ENCODE peak calls at places on chromosomes 3 and 15, in eight cellular contexts. X is cardiac muscle cell, G is left ventricle myocardium inferior, B is endodermal cell, I is Panc1, K is HepG2, W is adrenal gland, T is fibroblast of lung. R is an unnamed sample.

GRCh38 chr3:69058180-69058946 is 6.2 kb upstream of the TMF1 start:
- DNase-seq in K (no peak), B (no peak), X (no peak), I (no peak), G (no peak), T (no peak), W (no peak), R (no peak)

GRCh38 chr3:143298886-143299535 is 179.4 kb downstream of the CHST2 start:
- DNase-seq in G (no peak), I (no peak), K (no peak), W (no peak), T (no peak), B (no peak), X (no peak), R (no peak)

GRCh38 chr15:85006655-85007054 is 25.0 kb downstream of the PDE8A start:
- DNase-seq in B (no peak), T (no peak), W (no peak), X (no peak), I (no peak), K (no peak), G (no peak), R (no peak)

GRCh38 chr3:12444582-12445468 is 39.5 kb upstream of the TSEN2 start:
- DNase-seq in G (no peak), K (peak; percentile 78), I (peak; percentile 12), X (peak; percentile 67), W (no peak), T (no peak), B (peak; percentile 81), R (peak; percentile 92)

GRCh38 chr15:43516185-43516584 is 1.2 kb upstream of the MAP1A start:
- DNase-seq in K (no peak), B (no peak), X (peak; percentile 16), W (peak; percentile 75), G (peak; percentile 57), I (no peak), T (peak; percentile 66), R (no peak)

GRCh38 chr3:152295344-152295743 is 26.6 kb downstream of the MBNL1 start:
- DNase-seq in X (no peak), I (no peak), W (no peak), B (no peak), T (no peak), K (no peak), G (no peak), R (no peak)

GRCh38 chr3:127574880-127575878 is 15.4 kb downstream of the TPRA1 start:
- DNase-seq in B (peak; percentile 94), G (peak; percentile 79), X (peak; percentile 93), T (peak; percentile 91), W (peak; percentile 80), K (peak; percentile 46), I (peak; percentile 82), R (peak; percentile 74)

GRCh38 chr3:99325407-99325806 is 313.0 kb upstream of the COL8A1 start:
- DNase-seq in T (no peak), X (peak; percentile 71), B (no peak), W (no peak), I (no peak), G (no peak), K (no peak), R (no peak)

GRCh38 chr3:143168518-143169192 is 49.1 kb downstream of the CHST2 start:
- DNase-seq in K (no peak), X (peak; percentile 30), B (no peak), W (no peak), T (no peak), I (no peak), G (no peak), R (no peak)

GRCh38 chr3:13028010-13028821 is 45.0 kb downstream of the IQSEC1 start:
- DNase-seq in G (no peak), X (no peak), B (no peak), K (no peak), I (no peak), W (no peak), T (no peak), R (no peak)

DNA sequence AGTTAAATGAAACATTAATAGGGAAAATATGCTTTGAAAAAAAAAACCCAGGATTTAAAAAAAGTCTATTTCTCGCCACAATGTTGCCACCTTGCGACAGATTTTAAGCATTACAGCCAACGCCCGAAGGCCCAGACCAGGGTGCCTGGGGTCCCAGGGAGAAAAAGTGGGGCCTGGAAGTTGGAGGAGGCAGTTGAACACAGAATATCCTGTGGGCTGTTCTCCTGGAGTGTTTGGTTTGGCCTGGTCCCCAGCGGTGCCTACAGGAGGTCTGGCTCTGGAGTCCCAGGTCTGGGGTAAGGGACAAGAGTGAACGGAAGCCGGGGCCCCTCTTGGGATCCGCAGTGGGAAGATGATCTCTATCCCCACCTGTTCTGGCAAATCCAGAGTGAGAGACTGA is 3.4 kb downstream of the RNU6-1 start:
- DNase-seq in G (peak; percentile 40), I (no peak), K (no peak), W (no peak), X (peak; percentile 60), B (peak; percentile 81), T (peak; percentile 60), R (no peak)
- H3K4me1 ChIP-seq in G (peaks cover 71% of the 10 kb centered on the region), I (peaks cover 42% of the 10 kb centered on the region), K (peaks cover 58% of the 10 kb centered on the region), W (peaks cover 11% of the 10 kb centered on the region), X (peaks cover 29% of the 10 kb centered on the region), B (no peaks in the 10 kb centered on the region), T (peaks cover 10% of the 10 kb centered on the region), R (peaks cover 10% of the 10 kb centered on the region)

GRCh38 chr3:36992806-36993325 is at the start of gene EPM2AIP1:
- DNase-seq in G (no peak), T (no peak), B (peak; percentile 100), I (no peak), X (no peak), K (no peak), W (no peak), R (peak; percentile 100)
- TF ChIP-seq CTCF in G (peak; percentile 52), T (peak; percentile 24), B (peak; percentile 55), I (no peak), X (no peak), K (peak; percentile 65), W (peak; percentile 24), R (no peak)

DNA sequence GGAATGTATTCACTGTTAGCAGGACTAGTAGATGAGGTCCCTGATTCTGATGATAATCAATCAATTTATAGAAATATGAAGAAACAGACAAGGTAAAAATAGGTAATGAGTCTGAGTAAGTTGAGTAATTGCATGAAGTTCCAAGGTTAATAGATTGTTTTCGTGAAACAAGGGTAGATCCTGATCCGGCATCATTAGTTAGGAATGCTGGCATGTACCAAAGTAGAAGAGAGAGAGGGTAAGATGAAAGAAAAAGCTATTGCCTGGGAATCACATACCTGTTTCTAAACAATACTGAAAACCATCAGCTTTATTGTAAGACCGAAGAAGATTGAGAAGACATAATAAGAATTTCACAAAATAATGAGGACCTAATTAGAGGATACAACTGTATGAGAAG is 118.1 kb upstream of the ARPP21 start:
- DNase-seq in G (no peak), T (no peak), K (no peak), X (no peak), B (no peak), W (no peak), I (no peak), R (no peak)
- H3K4me1 ChIP-seq in G (no peaks in the 10 kb centered on the region), T (no peaks in the 10 kb centered on the region), K (peaks cover 11% of the 10 kb centered on the region), X (peaks cover 8% of the 10 kb centered on the region), B (peaks cover 7% of the 10 kb centered on the region), W (no peaks in the 10 kb centered on the region), I (no peaks in the 10 kb centered on the region), R (no peaks in the 10 kb centered on the region)

DNA sequence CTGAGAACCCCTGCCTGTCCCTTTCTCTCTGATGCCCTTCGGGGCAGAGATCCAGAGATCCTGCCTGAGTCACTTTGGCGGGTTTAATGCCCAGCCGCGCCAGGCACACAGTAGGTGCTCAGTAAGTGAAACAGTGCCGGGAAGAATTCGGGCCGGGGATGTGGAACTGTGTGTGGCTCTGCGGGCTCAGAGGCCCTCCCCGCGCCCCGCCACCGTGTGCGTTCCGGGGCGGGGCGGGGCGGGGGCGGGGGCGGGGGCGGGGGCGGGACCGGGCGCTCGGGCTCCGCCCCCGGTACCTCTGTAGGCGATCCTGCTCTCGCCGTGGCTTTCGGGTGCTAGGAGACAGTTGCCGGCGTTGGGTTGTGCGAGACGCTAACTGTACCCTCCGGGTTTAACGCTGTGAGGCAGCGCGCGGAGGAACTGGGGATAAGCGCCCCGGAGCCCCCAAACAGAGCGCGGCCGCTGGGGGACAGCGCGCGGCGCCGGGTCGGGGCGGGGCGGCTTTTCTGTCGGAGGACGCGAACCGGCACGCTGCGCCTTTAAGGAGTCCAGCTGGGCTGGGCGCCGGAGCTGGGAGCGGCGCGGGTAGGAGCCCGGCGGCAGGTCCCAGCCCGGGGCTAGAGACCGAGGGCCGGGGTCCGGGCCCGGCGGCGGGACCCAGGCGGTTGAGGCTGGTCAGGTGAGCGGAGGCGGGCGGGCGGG is at the start of gene ABHD6:
- DNase-seq in I (no peak), B (peak; percentile 93), X (peak; percentile 76), G (peak; percentile 77), T (peak; percentile 63), K (peak; percentile 40), W (peak; percentile 75), R (peak; percentile 39)
- TF ChIP-seq CTCF in I (peak; percentile 64), B (peak; percentile 29), X (peak; percentile 27), G (peak; percentile 35), T (no peak), K (peak; percentile 76), W (no peak), R (no peak)

GRCh38 chr3:43096761-43097160 is 9.1 kb downstream of the POMGNT2 start:
- DNase-seq in K (no peak), W (no peak), B (no peak), G (no peak), T (no peak), X (no peak), I (no peak), R (no peak)
- H3K4me1 ChIP-seq in K (peaks cover 8% of the 10 kb centered on the region), W (no peaks in the 10 kb centered on the region), B (peaks cover 6% of the 10 kb centered on the region), G (peaks cover 14% of the 10 kb centered on the region), T (no peaks in the 10 kb centered on the region), X (no peaks in the 10 kb centered on the region), I (no peaks in the 10 kb centered on the region), R (no peaks in the 10 kb centered on the region)

DNA sequence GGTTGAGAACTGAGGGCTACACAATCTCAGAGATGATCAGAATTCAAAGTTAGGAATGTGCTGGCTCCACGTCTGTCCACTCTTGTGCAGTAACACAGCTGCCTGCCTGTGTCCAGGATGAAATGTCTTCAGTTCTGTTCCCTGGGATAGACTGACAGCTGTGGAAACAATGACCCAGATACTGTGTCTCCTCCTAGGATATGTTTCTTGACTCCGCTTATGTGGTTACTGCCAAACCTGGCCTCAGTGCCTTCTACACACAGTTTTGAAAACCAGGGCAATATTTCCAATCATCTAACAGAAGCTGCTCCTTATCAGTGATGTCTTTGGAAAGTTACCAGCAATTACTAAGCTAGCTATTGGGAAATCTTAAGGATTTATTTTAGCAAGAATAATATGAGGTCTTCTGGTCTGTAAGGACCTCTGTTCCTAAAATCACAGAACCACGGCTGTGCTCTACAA is 67.6 kb downstream of the NOX5 start:
- DNase-seq in T (peak; percentile 91), I (no peak), G (no peak), X (peak; percentile 95), K (no peak), B (no peak), W (peak; percentile 73), R (peak; percentile 54)
- TF ChIP-seq CTCF in T (no peak), I (no peak), G (no peak), X (no peak), K (no peak), B (no peak), W (no peak), R (no peak)

R was measured in PC-9.